ENCODE peak calls at places on chromosomes 1 and 21, in nine cellular contexts. One of them, this sample, is unnamed.

GRCh38 chr1:114729782-114730181 is 13.2 kb upstream of the NRAS start:
- DNase-seq in SK-N-SH: no peak
- DNase-seq in naive thymus-derived CD8-positive, alpha-beta T cell: no peak
- DNase-seq in T follicular helper cell: no peak
- DNase-seq in stimulated activated CD4-positive, alpha-beta T cell treated with anti-CD3 and anti-CD28 coated beads, Interleukin-1b, Interleukin-23, amount 100 ng/mL, for 4 hours: no peak
- DNase-seq in ureter: no peak
- DNase-seq in T-helper 9 cell: no peak
- DNase-seq in fibroblast of lung: no peak
- DNase-seq in kidney tubule cell: no peak
- DNase-seq in this sample: no peak

GRCh38 chr1:44174630-44175029 is 33.2 kb upstream of the KLF18 start:
- DNase-seq in naive thymus-derived CD8-positive, alpha-beta T cell: no peak
- DNase-seq in T follicular helper cell: no peak
- DNase-seq in fibroblast of lung: no peak
- DNase-seq in stimulated activated CD4-positive, alpha-beta T cell treated with anti-CD3 and anti-CD28 coated beads, Interleukin-1b, Interleukin-23, amount 100 ng/mL, for 4 hours: no peak
- DNase-seq in T-helper 9 cell: no peak
- DNase-seq in ureter: no peak
- DNase-seq in SK-N-SH: no peak
- DNase-seq in kidney tubule cell: no peak
- DNase-seq in this sample: no peak

GRCh38 chr1:7956218-7957032 is 5.1 kb upstream of the PARK7 start:
- DNase-seq in T-helper 9 cell: no peak
- DNase-seq in fibroblast of lung: peak; percentile 66
- DNase-seq in ureter: no peak
- DNase-seq in T follicular helper cell: no peak
- DNase-seq in naive thymus-derived CD8-positive, alpha-beta T cell: no peak
- DNase-seq in kidney tubule cell: peak; percentile 75
- DNase-seq in SK-N-SH: no peak
- DNase-seq in stimulated activated CD4-positive, alpha-beta T cell treated with anti-CD3 and anti-CD28 coated beads, Interleukin-1b, Interleukin-23, amount 100 ng/mL, for 4 hours: no peak
- DNase-seq in this sample: peak; percentile 57

GRCh38 chr1:116785006-116785405 is 30.8 kb downstream of the CD2 start:
- DNase-seq in stimulated activated CD4-positive, alpha-beta T cell treated with anti-CD3 and anti-CD28 coated beads, Interleukin-1b, Interleukin-23, amount 100 ng/mL, for 4 hours: no peak
- DNase-seq in SK-N-SH: no peak
- DNase-seq in naive thymus-derived CD8-positive, alpha-beta T cell: no peak
- DNase-seq in T follicular helper cell: no peak
- DNase-seq in kidney tubule cell: no peak
- DNase-seq in T-helper 9 cell: no peak
- DNase-seq in fibroblast of lung: no peak
- DNase-seq in ureter: no peak
- DNase-seq in this sample: no peak

GRCh38 chr1:156571261-156571958 is 955 bp downstream of the IQGAP3 start:
- DNase-seq in T follicular helper cell: no peak
- DNase-seq in naive thymus-derived CD8-positive, alpha-beta T cell: no peak
- DNase-seq in stimulated activated CD4-positive, alpha-beta T cell treated with anti-CD3 and anti-CD28 coated beads, Interleukin-1b, Interleukin-23, amount 100 ng/mL, for 4 hours: no peak
- DNase-seq in T-helper 9 cell: no peak
- DNase-seq in ureter: no peak
- DNase-seq in SK-N-SH: no peak
- DNase-seq in fibroblast of lung: peak; percentile 92
- DNase-seq in kidney tubule cell: peak; percentile 94
- DNase-seq in this sample: peak; percentile 88

GRCh38 chr21:42039911-42040351 is 29.8 kb upstream of the ZBTB21 start:
- DNase-seq in kidney tubule cell: peak; percentile 4
- DNase-seq in T follicular helper cell: no peak
- DNase-seq in ureter: no peak
- DNase-seq in naive thymus-derived CD8-positive, alpha-beta T cell: no peak
- DNase-seq in SK-N-SH: no peak
- DNase-seq in T-helper 9 cell: no peak
- DNase-seq in fibroblast of lung: peak; percentile 81
- DNase-seq in stimulated activated CD4-positive, alpha-beta T cell treated with anti-CD3 and anti-CD28 coated beads, Interleukin-1b, Interleukin-23, amount 100 ng/mL, for 4 hours: no peak
- DNase-seq in this sample: peak; percentile 93

GRCh38 chr1:52268372-52268771 is 97.6 kb downstream of the CC2D1B start:
- DNase-seq in ureter: no peak
- DNase-seq in T follicular helper cell: no peak
- DNase-seq in stimulated activated CD4-positive, alpha-beta T cell treated with anti-CD3 and anti-CD28 coated beads, Interleukin-1b, Interleukin-23, amount 100 ng/mL, for 4 hours: no peak
- DNase-seq in kidney tubule cell: peak; percentile 2
- DNase-seq in SK-N-SH: no peak
- DNase-seq in naive thymus-derived CD8-positive, alpha-beta T cell: no peak
- DNase-seq in T-helper 9 cell: no peak
- DNase-seq in fibroblast of lung: peak; percentile 15
- DNase-seq in this sample: no peak

GRCh38 chr1:1024421-1025415 is 4.8 kb downstream of the AGRN start:
- DNase-seq in ureter: peak; percentile 87
- DNase-seq in kidney tubule cell: peak; percentile 95
- DNase-seq in SK-N-SH: no peak
- DNase-seq in fibroblast of lung: peak; percentile 73
- DNase-seq in stimulated activated CD4-positive, alpha-beta T cell treated with anti-CD3 and anti-CD28 coated beads, Interleukin-1b, Interleukin-23, amount 100 ng/mL, for 4 hours: no peak
- DNase-seq in T-helper 9 cell: no peak
- DNase-seq in naive thymus-derived CD8-positive, alpha-beta T cell: no peak
- DNase-seq in T follicular helper cell: no peak
- DNase-seq in this sample: no peak

GRCh38 chr1:20978413-20978812 is 191.3 kb upstream of the HP1BP3 start:
- DNase-seq in stimulated activated CD4-positive, alpha-beta T cell treated with anti-CD3 and anti-CD28 coated beads, Interleukin-1b, Interleukin-23, amount 100 ng/mL, for 4 hours: no peak
- DNase-seq in T follicular helper cell: no peak
- DNase-seq in T-helper 9 cell: no peak
- DNase-seq in SK-N-SH: peak; percentile 51
- DNase-seq in naive thymus-derived CD8-positive, alpha-beta T cell: no peak
- DNase-seq in ureter: no peak
- DNase-seq in kidney tubule cell: no peak
- DNase-seq in fibroblast of lung: peak; percentile 23
- DNase-seq in this sample: no peak

GRCh38 chr1:184340984-184341383 is 45.8 kb upstream of the C1orf21 start:
- DNase-seq in fibroblast of lung: no peak
- DNase-seq in T-helper 9 cell: no peak
- DNase-seq in stimulated activated CD4-positive, alpha-beta T cell treated with anti-CD3 and anti-CD28 coated beads, Interleukin-1b, Interleukin-23, amount 100 ng/mL, for 4 hours: no peak
- DNase-seq in SK-N-SH: no peak
- DNase-seq in kidney tubule cell: no peak
- DNase-seq in T follicular helper cell: no peak
- DNase-seq in naive thymus-derived CD8-positive, alpha-beta T cell: no peak
- DNase-seq in ureter: no peak
- DNase-seq in this sample: no peak

This sample was measured in AG04450.